ENCODE peak calls at places on chromosomes 16 and 17, in five cellular contexts. J, X, D, Y and N are unnamed samples.
A peak's percentile ranks its signal among the peaks of the same experiment; 100 is the strongest.

GRCh38 chr16:80006175-80006895 is 405.8 kb upstream of the MAF start:
- DNase-seq in J (no peak), X (peak; percentile 16), D (peak; percentile 27), Y (no peak), N (no peak)

GRCh38 chr17:76371656-76372628 is 12.5 kb upstream of the SPHK1 start:
- DNase-seq in J (no peak), X (no peak), D (no peak), Y (no peak), N (no peak)

GRCh38 chr17:17994271-17994670 is 21.6 kb downstream of the DRC3 start:
- DNase-seq in J (no peak), X (peak; percentile 62), D (peak; percentile 36), Y (peak; percentile 43), N (no peak)

GRCh38 chr17:76884995-76885896 is 17.0 kb downstream of the MGAT5B start:
- DNase-seq in J (no peak), X (no peak), D (no peak), Y (no peak), N (no peak)

GRCh38 chr16:13680021-13680672 is 239.8 kb upstream of the ERCC4 start:
- DNase-seq in J (no peak), X (no peak), D (no peak), Y (no peak), N (no peak)

GRCh38 chr17:36590082-36590481 is 1.6 kb upstream of the DHRS11 start:
- DNase-seq in J (no peak), X (no peak), D (no peak), Y (no peak), N (no peak)

GRCh38 chr16:57268804-57269800 is 15.4 kb downstream of the PLLP start:
- DNase-seq in J (no peak), X (no peak), D (no peak), Y (peak; percentile 95), N (no peak)

GRCh38 chr16:1159973-1160772 is 7.3 kb downstream of the CACNA1H start:
- DNase-seq in J (peak; percentile 83), X (no peak), D (peak; percentile 90), Y (no peak), N (no peak)

GRCh38 chr17:3977387-3977786 is 13.2 kb upstream of the ATP2A3 start:
- DNase-seq in J (no peak), X (no peak), D (no peak), Y (no peak), N (no peak)

GRCh38 chr17:7440823-7441174 is 1.5 kb downstream of the FGF11 start:
- DNase-seq in J (peak; percentile 80), X (no peak), D (peak; percentile 61), Y (no peak), N (no peak)

GRCh38 chr16:27237229-27238015 is 31.1 kb downstream of the NSMCE1 start:
- DNase-seq in J (no peak), X (no peak), D (no peak), Y (peak; percentile 42), N (no peak)

GRCh38 chr17:61000911-61001310 is 323.3 kb downstream of the BCAS3 start:
- DNase-seq in J (no peak), X (no peak), D (no peak), Y (no peak), N (no peak)

GRCh38 chr16:82935781-82936180 is 309.0 kb downstream of the CDH13 start:
- DNase-seq in J (no peak), X (no peak), D (no peak), Y (no peak), N (no peak)

GRCh38 chr17:76147211-76148014 is 6.4 kb upstream of the FOXJ1 start:
- DNase-seq in J (no peak), X (peak; percentile 64), D (no peak), Y (no peak), N (no peak)

GRCh38 chr16:78957328-78958100 is 643.0 kb downstream of the MAF start:
- DNase-seq in J (no peak), X (no peak), D (peak; percentile 45), Y (no peak), N (no peak)

GRCh38 chr17:64384253-64385186 is 6.1 kb downstream of the PECAM1 start:
- DNase-seq in J (no peak), X (no peak), D (no peak), Y (peak; percentile 20), N (no peak)

GRCh38 chr17:32266389-32267269 is 997 bp downstream of the RHBDL3 start:
- DNase-seq in J (peak; percentile 87), X (no peak), D (peak; percentile 50), Y (no peak), N (no peak)

GRCh38 chr17:38912221-38912813 is 13.1 kb upstream of the LASP1NB start:
- DNase-seq in J (peak; percentile 60), X (no peak), D (peak; percentile 86), Y (peak; percentile 52), N (peak; percentile 68)

GRCh38 chr17:82655038-82655479 is 6.8 kb upstream of the WDR45B start:
- DNase-seq in J (no peak), X (no peak), D (no peak), Y (peak; percentile 74), N (no peak)

DNA sequence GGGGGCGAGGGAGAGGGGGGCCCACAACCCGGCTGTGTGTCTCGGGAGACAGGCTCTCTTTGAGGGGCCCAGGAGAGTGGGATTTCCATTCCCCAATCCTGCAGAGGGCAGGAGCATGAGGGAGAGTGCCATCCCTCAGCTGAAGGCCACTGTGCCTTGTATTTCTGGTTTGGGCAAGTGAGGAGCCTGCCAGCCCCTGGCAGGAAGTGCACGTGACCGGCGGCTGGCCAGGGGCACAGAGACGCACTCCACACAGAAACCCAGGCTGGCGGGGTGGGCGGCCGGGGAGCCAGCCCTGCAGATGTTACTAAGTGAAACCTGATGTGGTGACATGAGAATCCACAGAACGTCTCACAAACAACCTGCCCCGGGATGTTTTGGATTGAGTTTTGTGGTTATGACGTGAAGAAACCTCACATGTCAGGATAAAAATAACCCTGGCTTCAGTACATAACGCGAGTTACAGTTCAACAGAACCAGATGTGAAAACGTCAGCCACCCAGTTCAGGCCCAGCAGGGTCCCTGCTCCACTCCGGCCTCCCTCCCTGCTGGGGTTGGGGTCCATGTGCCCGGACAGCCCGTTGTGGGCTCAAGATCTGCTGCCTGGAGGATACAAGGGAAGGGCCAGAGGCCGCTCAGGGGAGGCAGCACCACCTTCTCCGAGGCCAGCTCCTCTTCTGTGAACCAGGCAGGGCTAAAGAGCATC is 51.7 kb upstream of the MTSS2 start:
- DNase-seq in J (peak; percentile 90), X (no peak), D (peak; percentile 71), Y (peak; percentile 55), N (peak; percentile 93)
- TF ChIP-seq CTCF in J (no peak), X (no peak), D (no peak), Y (no peak), N (no peak)

GRCh38 chr17:43665038-43665386 is 3.3 kb upstream of the MEOX1 start:
- DNase-seq in J (no peak), X (no peak), D (no peak), Y (no peak), N (no peak)
- TF ChIP-seq EP300 in J (no peak), X (no peak), D (no peak), Y (no peak), N (no peak)

DNA sequence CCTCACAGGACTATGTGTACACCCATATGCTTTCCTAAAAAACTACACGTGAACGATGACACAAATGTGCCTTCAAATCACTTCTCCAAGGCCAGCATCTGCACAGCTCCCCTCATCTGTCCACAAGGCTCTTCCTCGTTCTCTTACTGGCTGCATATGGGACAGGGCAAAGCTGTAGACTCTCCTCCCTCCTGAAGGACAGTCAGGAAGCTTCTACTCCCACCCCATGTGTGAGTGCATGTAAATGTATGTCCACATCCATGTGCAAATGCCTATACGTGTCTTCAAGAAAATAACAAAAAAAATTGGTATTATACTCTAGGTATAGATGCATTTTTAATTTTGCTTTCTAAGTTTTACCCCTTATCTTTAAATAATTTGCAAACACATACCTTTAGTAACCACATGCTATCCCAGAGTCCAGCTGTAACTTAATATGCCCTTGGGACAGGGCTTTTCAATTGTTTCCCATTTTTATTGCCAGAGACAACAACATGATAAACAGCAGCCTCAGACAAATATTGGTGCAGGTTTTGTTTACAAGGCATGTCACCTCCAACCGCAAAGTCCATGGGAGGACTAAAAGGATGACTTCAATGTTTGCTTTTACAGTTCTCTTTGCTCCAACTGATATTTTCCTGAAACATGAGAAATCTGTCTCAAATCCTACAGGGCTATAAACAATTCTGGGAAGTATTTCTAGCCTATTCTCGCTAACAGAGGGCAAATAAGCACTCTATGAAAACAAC is 31.6 kb upstream of the FAAP100 start:
- DNase-seq in J (no peak), X (no peak), D (no peak), Y (no peak), N (no peak)
- H3K4me1 ChIP-seq in J (no peaks in the 10 kb centered on the region), X (peaks cover 51% of the 10 kb centered on the region), D (no peaks in the 10 kb centered on the region), Y (no peaks in the 10 kb centered on the region), N (no peaks in the 10 kb centered on the region)

DNA sequence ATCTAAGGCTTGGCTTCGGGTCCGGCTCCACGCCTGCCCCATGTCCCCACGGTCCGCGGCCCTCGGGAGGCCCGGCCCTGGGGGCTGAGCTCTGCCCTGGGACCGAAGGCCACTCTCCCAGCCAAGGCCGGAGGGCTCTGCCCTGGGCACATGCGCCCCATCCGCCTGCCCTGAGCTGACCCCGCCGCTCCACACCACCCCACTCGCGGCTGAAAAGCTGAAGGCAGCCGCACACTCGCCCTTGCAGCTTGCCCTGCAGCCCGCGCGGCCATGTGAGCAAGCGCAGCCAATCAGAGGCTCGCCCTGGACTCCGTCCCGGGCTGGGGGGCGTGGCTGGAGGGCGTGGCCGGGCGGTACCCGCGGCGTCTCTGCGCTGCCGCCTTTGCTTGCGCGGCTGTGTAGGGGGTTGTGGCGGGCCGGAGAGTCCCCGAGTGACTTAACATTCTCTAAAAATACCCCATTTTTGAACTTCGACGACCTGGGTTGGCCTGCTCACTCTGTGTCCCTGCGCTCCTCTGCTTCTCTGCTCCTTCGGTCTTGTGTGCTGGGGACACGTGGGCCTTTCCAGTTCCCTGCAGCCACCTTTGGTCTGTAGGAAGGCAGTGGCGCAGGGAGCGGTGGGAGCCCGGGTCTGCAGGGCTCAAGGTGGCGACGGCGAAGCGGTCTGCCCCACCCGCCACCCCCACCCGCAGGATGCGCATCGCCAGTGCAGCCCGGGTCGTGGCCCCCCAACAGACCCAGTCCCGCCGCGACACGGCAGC is 8.8 kb upstream of the MAP2K3 start:
- DNase-seq in J (peak; percentile 100), X (peak; percentile 98), D (peak; percentile 93), Y (peak; percentile 95), N (peak; percentile 95)
- TF ChIP-seq CTCF in J (peak; percentile 13), X (no peak), D (peak; percentile 19), Y (no peak), N (no peak)

GRCh38 chr16:86199182-86199581 is 300.2 kb downstream of the IRF8 start:
- DNase-seq in J (no peak), X (no peak), D (no peak), Y (no peak), N (no peak)

GRCh38 chr16:86200722-86201121 is 301.8 kb downstream of the IRF8 start:
- DNase-seq in J (no peak), X (no peak), D (no peak), Y (no peak), N (no peak)

GRCh38 chr16:86201746-86202145 is 302.8 kb downstream of the IRF8 start:
- DNase-seq in J (no peak), X (no peak), D (no peak), Y (no peak), N (no peak)

GRCh38 chr16:86198201-86199118 is 299.5 kb downstream of the IRF8 start:
- DNase-seq in J (no peak), X (no peak), D (no peak), Y (no peak), N (peak; percentile 56)

GRCh38 chr16:86199871-86200700 is 301.1 kb downstream of the IRF8 start:
- DNase-seq in J (no peak), X (no peak), D (no peak), Y (no peak), N (peak; percentile 37)
- TF ChIP-seq EP300 in J (no peak), X (no peak), D (no peak), Y (peak; percentile 86), N (no peak)